ENCODE peak calls at places on chromosomes 5 and 9, in four cellular contexts. Z is HepG2, N is GM12878, C is SK-N-SH. L is an unnamed sample.

GRCh38 chr9:77495834-77496671 is 152.1 kb downstream of the GNA14 start:
- DNase-seq in Z (peak), N (no peak), C (peak), L (no peak)

GRCh38 chr9:108442604-108443277 is 413.0 kb downstream of the ACTL7B start:
- DNase-seq in Z (peak), N (no peak), C (no peak), L (no peak)

GRCh38 chr5:141513627-141514329 is 24.9 kb downstream of the PCDHGC5 start:
- DNase-seq in Z (no peak), N (peak), C (peak), L (no peak)

GRCh38 chr9:128819716-128820664 is 1.7 kb downstream of the ENDOG start:
- DNase-seq in Z (no peak), N (no peak), C (peak), L (peak)

GRCh38 chr5:140311011-140311467 is 8.1 kb upstream of the PFDN1 start:
- DNase-seq in Z (peak), N (no peak), C (no peak), L (peak)

GRCh38 chr5:115349001-115349817 is 52.8 kb upstream of the CCDC112 start:
- DNase-seq in Z (peak), N (no peak), C (no peak), L (peak)

GRCh38 chr5:57598097-57598496 is 115.5 kb upstream of the ACTBL2 start:
- DNase-seq in Z (no peak), N (no peak), C (no peak), L (no peak)

GRCh38 chr5:167296680-167297079 is 994.8 kb upstream of the WWC1 start:
- DNase-seq in Z (no peak), N (no peak), C (no peak), L (no peak)

GRCh38 chr9:72721086-72721485 is 199.7 kb downstream of the TMC1 start:
- DNase-seq in Z (no peak), N (no peak), C (no peak), L (no peak)

GRCh38 chr5:169632946-169633345 is 4.1 kb upstream of the DOCK2 start:
- DNase-seq in Z (no peak), N (no peak), C (no peak), L (no peak)

GRCh38 chr9:94796687-94797086 is 70.2 kb downstream of the AOPEP start:
- DNase-seq in Z (no peak), N (no peak), C (no peak), L (no peak)

GRCh38 chr5:8333977-8334376 is 465.0 kb downstream of the MTRR start:
- DNase-seq in Z (no peak), N (no peak), C (no peak), L (no peak)

GRCh38 chr5:252546-252945 is 18.9 kb upstream of the PDCD6 start:
- DNase-seq in Z (no peak), N (no peak), C (no peak), L (no peak)

GRCh38 chr9:124258765-124259272 is 1.1 kb downstream of the NEK6 start:
- DNase-seq in Z (peak), N (no peak), C (no peak), L (no peak)

GRCh38 chr9:96501981-96502833 is 52.2 kb downstream of the HABP4 start:
- DNase-seq in Z (no peak), N (no peak), C (no peak), L (no peak)

GRCh38 chr5:179608131-179608581 is 15.3 kb downstream of the HNRNPH1 start:
- DNase-seq in Z (no peak), N (no peak), C (no peak), L (no peak)

GRCh38 chr5:145294321-145294720 is 540.8 kb downstream of the PRELID2 start:
- DNase-seq in Z (no peak), N (no peak), C (no peak), L (no peak)

GRCh38 chr9:76374702-76375543 is 19.3 kb downstream of the RFK start:
- DNase-seq in Z (peak), N (no peak), C (no peak), L (peak)
- TF ChIP-seq NFIC in Z (no peak), N (no peak), C (no peak), L (no peak)

GRCh38 chr9:110282023-110282766 is 25.9 kb upstream of the TXN start:
- DNase-seq in Z (peak), N (no peak), C (no peak), L (no peak)
- TF ChIP-seq NFIC in Z (no peak), N (no peak), C (no peak), L (no peak)

DNA sequence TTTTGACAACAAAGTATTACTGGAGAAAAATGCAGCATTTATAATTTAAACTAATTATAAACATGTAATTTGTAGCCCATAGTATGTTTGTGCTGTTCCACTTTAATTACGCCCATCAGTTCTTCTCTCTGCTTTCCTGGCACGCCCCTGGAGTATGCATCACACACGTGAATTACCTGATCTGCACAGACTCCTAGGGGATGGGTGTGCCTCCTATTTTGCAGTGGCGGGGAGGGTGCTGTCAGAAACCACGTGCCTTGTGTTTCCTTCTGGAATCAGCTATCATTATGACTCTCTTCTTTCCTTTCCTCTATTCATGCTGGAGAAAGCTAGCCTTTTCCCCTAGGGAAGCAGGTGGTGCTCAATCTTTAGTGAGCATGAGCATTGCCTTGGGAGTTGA is 43.3 kb downstream of the RPS23 start:
- DNase-seq in Z (no peak), N (no peak), C (no peak), L (no peak)
- TF ChIP-seq NFIC in Z (no peak), N (no peak), C (no peak), L (no peak)

DNA sequence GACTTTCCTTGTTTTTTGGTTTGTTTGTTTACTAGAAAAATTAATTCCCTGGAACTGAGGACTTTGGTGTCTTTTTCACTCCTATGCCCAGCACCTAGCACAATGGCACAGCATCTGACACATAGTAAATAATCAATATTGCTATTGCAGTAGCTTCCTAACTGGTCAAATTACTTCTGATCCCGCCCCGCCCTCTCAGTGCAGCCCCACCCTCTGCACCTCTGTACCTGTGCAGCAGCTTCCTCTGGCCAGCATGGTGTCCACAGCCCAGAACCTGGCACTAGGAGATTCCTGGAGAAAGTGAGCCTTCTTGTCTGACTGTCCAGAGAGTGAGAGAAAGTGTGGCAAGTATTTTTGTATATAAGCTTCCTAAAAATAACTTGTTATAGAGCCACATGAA is 343.2 kb downstream of the ZNF608 start:
- DNase-seq in Z (no peak), N (no peak), C (no peak), L (no peak)
- TF ChIP-seq NFIC in Z (no peak), N (no peak), C (no peak), L (no peak)

GRCh38 chr5:156593546-156593945 is 256.5 kb upstream of the PPP1R2B start:
- DNase-seq in Z (no peak), N (no peak), C (no peak), L (no peak)
- TF ChIP-seq NFIC in Z (no peak), N (no peak), C (no peak), L (no peak)

GRCh38 chr5:143051244-143052058 is 281.3 kb downstream of the ARHGAP26 start:
- DNase-seq in Z (peak), N (no peak), C (no peak), L (no peak)

GRCh38 chr5:143053780-143054179 is 283.6 kb downstream of the ARHGAP26 start:
- DNase-seq in Z (no peak), N (no peak), C (no peak), L (no peak)

GRCh38 chr5:143055596-143056330 is 285.6 kb downstream of the ARHGAP26 start:
- DNase-seq in Z (no peak), N (no peak), C (no peak), L (no peak)

GRCh38 chr5:143054480-143054941 is 284.3 kb downstream of the ARHGAP26 start:
- DNase-seq in Z (no peak), N (peak), C (no peak), L (no peak)

DNA sequence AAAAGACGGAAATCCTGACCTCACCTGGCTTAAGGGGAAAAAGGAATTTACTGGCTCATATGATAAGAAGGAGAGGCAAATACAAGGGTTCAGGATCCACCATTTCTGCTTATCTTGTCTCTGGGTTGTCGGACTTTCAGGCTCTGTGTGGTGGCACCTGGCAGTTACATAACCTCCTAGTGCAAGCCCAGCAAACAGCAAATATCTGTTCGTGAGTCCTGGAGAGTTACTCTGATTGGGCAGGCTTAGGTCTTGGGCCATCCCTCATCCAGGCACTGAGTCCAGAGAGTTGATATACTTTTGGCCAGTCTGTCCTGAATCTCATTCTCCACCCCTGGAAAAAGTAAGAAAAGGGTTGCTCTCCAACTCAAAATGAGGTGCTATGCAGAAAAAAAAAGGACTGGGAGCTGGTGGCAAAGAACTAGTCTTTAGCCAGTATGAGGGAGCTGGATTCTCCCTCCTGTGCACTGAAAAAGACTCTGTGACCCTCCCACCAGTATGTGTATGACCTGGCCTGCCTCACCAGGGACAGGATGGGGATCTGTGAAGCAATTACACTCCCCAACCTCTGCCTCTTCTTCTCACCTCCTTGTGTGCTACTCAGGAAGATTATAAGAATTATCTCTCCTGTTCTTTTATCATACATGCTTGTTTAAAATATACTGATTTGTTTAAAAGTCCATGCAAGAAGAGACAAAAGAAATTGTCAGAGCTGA is 282.9 kb downstream of the ARHGAP26 start:
- DNase-seq in Z (no peak), N (no peak), C (no peak), L (no peak)
- TF ChIP-seq NFIC in Z (no peak), N (no peak), C (no peak), L (no peak)

DNA sequence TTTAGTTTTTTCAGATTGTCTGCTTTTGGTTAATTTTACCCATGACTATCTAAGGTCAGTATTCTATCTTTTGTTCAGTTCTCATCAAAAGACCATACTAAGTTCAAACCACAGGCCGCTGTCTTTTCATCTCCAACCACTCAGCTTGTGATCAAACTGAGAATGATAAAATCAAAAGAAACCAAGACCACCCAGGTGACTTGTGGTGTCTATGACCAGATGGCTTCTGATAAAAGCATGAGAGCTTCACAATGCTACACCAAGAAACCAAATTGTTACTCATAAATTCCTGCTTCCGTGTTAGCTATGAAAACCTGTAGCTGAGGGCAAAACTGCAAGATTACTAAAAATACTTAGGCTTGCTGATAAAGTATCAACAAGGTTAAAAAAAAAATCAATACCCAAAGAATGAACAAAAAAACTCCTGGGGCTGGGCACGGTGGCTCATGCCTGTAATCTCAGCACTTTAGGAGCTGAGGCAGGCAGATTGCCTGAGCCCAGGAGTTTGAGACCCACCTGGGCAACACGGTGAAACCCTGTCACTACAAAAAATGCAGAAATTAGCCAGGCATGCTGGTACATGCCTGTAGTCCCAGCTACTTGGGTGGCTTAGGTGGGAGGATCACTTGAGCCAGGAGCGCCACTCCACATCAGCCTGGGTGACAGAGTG is 25.8 kb upstream of the GPX8 start:
- DNase-seq in Z (no peak), N (no peak), C (no peak), L (no peak)
- TF ChIP-seq NFIC in Z (no peak), N (no peak), C (no peak), L (no peak)

DNA sequence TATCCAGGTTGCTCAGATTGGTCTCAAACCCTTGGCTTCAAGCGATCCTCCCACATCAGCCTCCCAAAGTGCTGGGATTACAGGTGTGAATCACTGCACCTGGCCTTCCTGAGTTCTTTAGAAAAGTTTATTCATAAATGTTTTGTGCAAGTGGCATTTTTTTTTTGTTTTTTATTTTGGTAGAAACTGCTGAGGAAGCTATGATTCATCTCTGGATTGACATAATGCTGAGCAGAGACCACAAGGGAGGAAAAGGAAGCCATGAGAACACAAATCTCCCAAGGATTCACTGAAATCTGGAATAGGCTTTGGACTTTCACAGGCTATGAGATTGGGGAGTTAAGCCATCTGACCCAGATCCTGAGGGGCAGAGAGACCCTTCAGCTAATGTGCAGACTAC is 3.4 kb upstream of the SLC46A2 start:
- DNase-seq in Z (no peak), N (no peak), C (no peak), L (no peak)
- TF ChIP-seq NFIC in Z (no peak), N (no peak), C (no peak), L (no peak)

GRCh38 chr5:6729400-6730310 is 16.4 kb downstream of the TENT4A start:
- DNase-seq in Z (no peak), N (no peak), C (no peak), L (no peak)
- TF ChIP-seq NFIC in Z (no peak), N (no peak), C (no peak), L (no peak)